ENCODE peak calls at places on chromosomes 5 and 9, in ten cellular contexts. F, N, S, G, Y, Z, P, L, O and X are unnamed samples. For H3K27me3, the result is how much of the 10 kb centered on the place peaks cover.

GRCh38 chr5:177483994-177484901 is 10.8 kb upstream of the DBN1 start:
- DNase-seq in F (peak), N (no peak), S (no peak), G (no peak), Y (no peak), Z (no peak), P (no peak), L (no peak), O (no peak), X (no peak)

GRCh38 chr5:164898705-164899104 is 1393.3 kb downstream of the MAT2B start:
- DNase-seq in F (no peak), N (no peak), S (no peak), G (no peak), Y (no peak), Z (no peak), P (no peak), L (no peak), O (no peak), X (no peak)

GRCh38 chr5:33793836-33794549 is 97.8 kb downstream of the ADAMTS12 start:
- DNase-seq in F (no peak), N (no peak), S (no peak), G (no peak), Y (no peak), Z (no peak), P (no peak), L (peak), O (no peak), X (no peak)

GRCh38 chr9:3751125-3751758 is 225.4 kb upstream of the RFX3 start:
- DNase-seq in F (no peak), N (no peak), S (peak), G (no peak), Y (no peak), Z (no peak), P (no peak), L (peak), O (no peak), X (no peak)

GRCh38 chr9:34370970-34371880 is 5.5 kb downstream of the MYORG start:
- DNase-seq in F (no peak), N (no peak), S (no peak), G (no peak), Y (no peak), Z (no peak), P (peak), L (no peak), O (no peak), X (no peak)

GRCh38 chr5:2557435-2557834 is 194.0 kb downstream of the IRX2 start:
- DNase-seq in F (no peak), N (no peak), S (no peak), G (no peak), Y (no peak), Z (no peak), P (no peak), L (no peak), O (no peak), X (no peak)

GRCh38 chr5:34699155-34700077 is 43.3 kb downstream of the RAI14 start:
- DNase-seq in F (no peak), N (peak), S (no peak), G (no peak), Y (no peak), Z (no peak), P (no peak), L (peak), O (peak), X (no peak)

GRCh38 chr5:93782978-93783377 is 41.6 kb upstream of the POU5F2 start:
- DNase-seq in F (no peak), N (no peak), S (no peak), G (no peak), Y (no peak), Z (no peak), P (no peak), L (no peak), O (no peak), X (no peak)

GRCh38 chr9:77751341-77752091 is 103.4 kb upstream of the GNA14 start:
- DNase-seq in F (peak), N (no peak), S (peak), G (no peak), Y (peak), Z (no peak), P (no peak), L (peak), O (peak), X (no peak)

GRCh38 chr9:128825923-128826702 is 3.5 kb downstream of the SPOUT1 start:
- DNase-seq in F (no peak), N (no peak), S (no peak), G (no peak), Y (no peak), Z (no peak), P (no peak), L (peak), O (no peak), X (no peak)

GRCh38 chr5:167816354-167816753 is 475.1 kb upstream of the WWC1 start:
- DNase-seq in F (no peak), N (no peak), S (no peak), G (no peak), Y (no peak), Z (no peak), P (no peak), L (no peak), O (no peak), X (no peak)

GRCh38 chr9:126599047-126599650 is 14.6 kb upstream of the LMX1B start:
- DNase-seq in F (no peak), N (no peak), S (no peak), G (no peak), Y (no peak), Z (no peak), P (no peak), L (peak), O (no peak), X (no peak)

GRCh38 chr5:177399903-177400868 is at the start of gene PFN3:
- DNase-seq in F (no peak), N (peak), S (no peak), G (no peak), Y (no peak), Z (no peak), P (no peak), L (peak), O (no peak), X (no peak)

GRCh38 chr5:55711531-55712022 is 547 bp downstream of the SLC38A9 start:
- DNase-seq in F (no peak), N (no peak), S (no peak), G (no peak), Y (no peak), Z (no peak), P (no peak), L (no peak), O (peak), X (no peak)

GRCh38 chr9:76313771-76314170 is 80.5 kb downstream of the RFK start:
- DNase-seq in F (no peak), N (peak), S (no peak), G (no peak), Y (no peak), Z (peak), P (no peak), L (no peak), O (no peak), X (no peak)

GRCh38 chr5:16619136-16619535 is 2.3 kb upstream of the RETREG1 start:
- DNase-seq in F (no peak), N (no peak), S (no peak), G (no peak), Y (no peak), Z (no peak), P (no peak), L (no peak), O (no peak), X (no peak)

GRCh38 chr5:126403871-126404270 is 19.3 kb upstream of the GRAMD2B start:
- DNase-seq in F (no peak), N (no peak), S (no peak), G (no peak), Y (no peak), Z (no peak), P (no peak), L (no peak), O (no peak), X (no peak)

GRCh38 chr5:58961631-58962280 is 378.9 kb downstream of the RAB3C start:
- DNase-seq in F (no peak), N (no peak), S (no peak), G (no peak), Y (no peak), Z (no peak), P (peak), L (no peak), O (no peak), X (no peak)

GRCh38 chr5:142506756-142507155 is 179.1 kb downstream of the FGF1 start:
- DNase-seq in F (no peak), N (no peak), S (no peak), G (no peak), Y (no peak), Z (peak), P (no peak), L (no peak), O (no peak), X (no peak)

GRCh38 chr5:58019614-58020013 is 440.3 kb downstream of the PLK2 start:
- DNase-seq in F (peak), N (peak), S (no peak), G (peak), Y (no peak), Z (peak), P (no peak), L (no peak), O (no peak), X (no peak)

GRCh38 chr9:110950041-110950645 is 88.1 kb downstream of the LPAR1 start:
- DNase-seq in F (no peak), N (no peak), S (no peak), G (no peak), Y (no peak), Z (no peak), P (no peak), L (no peak), O (no peak), X (no peak)

GRCh38 chr5:77958642-77959315 is 182.6 kb upstream of the TBCA start:
- DNase-seq in F (no peak), N (no peak), S (no peak), G (no peak), Y (no peak), Z (no peak), P (no peak), L (peak), O (no peak), X (no peak)

GRCh38 chr9:123157216-123157615 is 111.2 kb downstream of the STRBP start:
- DNase-seq in F (no peak), N (no peak), S (no peak), G (no peak), Y (no peak), Z (no peak), P (no peak), L (no peak), O (no peak), X (no peak)

DNA sequence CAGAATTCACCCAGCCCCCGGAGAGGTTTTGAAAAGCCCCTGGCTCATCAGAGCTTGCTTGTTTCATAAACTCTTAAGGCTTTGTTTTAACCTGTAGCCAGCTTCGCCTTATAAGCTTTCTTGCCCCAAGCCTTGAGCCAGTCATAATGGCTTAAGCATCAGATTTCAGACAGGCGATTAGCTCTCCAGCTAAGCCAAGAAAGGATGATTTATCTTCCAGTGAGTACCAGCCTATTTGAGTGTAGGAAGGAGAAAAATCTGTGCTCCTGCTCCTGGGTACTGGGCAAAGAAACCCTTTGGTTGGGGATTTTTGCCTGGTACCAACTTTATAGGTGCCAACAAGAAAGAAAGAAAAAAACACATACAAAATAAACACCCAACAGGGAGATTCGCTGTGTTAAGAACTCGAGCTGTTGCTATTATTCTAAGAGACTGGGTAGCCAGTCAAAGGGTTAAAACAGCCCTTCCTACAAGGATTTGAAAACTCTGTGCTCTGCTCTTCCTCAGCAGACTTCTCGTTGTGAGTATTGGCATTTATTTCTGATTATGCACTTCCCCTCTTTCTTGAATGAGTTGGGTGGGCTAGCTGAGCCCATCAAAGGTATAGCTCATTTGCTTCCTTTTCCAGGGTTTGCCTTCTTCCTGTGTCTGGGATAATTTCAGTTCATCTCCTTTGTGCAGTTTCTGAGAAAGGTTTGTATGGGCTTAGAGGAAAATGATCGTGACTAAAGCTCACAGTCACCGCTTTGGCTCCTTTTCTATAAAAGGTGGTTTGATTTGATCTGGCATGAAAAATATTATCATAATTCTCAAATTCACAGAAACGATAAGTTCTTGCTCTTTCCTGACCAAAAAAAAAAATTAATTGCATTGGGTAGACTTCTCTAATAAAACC is 157.2 kb upstream of the DMRT1 start:
- DNase-seq in F (peak), N (no peak), S (peak), G (no peak), Y (no peak), Z (no peak), P (no peak), L (peak), O (no peak), X (no peak)
- H3K4me3 ChIP-seq in F (peak), N (peak), S (peak), G (peak), Y (no peak), Z (peak), P (no peak), L (peak), O (no peak), X (no peak)

GRCh38 chr5:161378701-161379100 is 167.8 kb downstream of the GABRB2 start:
- DNase-seq in F (no peak), N (no peak), S (no peak), G (no peak), Y (no peak), Z (no peak), P (no peak), L (no peak), O (no peak), X (no peak)
- H3K27me3 ChIP-seq in F (under half), N (under half), S (under half), G (under half), Y (under half), Z (under half), P (under half), L (under half), O (under half), X (under half)

GRCh38 chr5:150067405-150067960 is 18.9 kb downstream of the CSF1R start:
- DNase-seq in F (no peak), N (no peak), S (no peak), G (no peak), Y (no peak), Z (no peak), P (no peak), L (no peak), O (no peak), X (no peak)
- H3K4me3 ChIP-seq in F (no peak), N (no peak), S (no peak), G (no peak), Y (no peak), Z (no peak), P (no peak), L (no peak), O (no peak), X (no peak)

DNA sequence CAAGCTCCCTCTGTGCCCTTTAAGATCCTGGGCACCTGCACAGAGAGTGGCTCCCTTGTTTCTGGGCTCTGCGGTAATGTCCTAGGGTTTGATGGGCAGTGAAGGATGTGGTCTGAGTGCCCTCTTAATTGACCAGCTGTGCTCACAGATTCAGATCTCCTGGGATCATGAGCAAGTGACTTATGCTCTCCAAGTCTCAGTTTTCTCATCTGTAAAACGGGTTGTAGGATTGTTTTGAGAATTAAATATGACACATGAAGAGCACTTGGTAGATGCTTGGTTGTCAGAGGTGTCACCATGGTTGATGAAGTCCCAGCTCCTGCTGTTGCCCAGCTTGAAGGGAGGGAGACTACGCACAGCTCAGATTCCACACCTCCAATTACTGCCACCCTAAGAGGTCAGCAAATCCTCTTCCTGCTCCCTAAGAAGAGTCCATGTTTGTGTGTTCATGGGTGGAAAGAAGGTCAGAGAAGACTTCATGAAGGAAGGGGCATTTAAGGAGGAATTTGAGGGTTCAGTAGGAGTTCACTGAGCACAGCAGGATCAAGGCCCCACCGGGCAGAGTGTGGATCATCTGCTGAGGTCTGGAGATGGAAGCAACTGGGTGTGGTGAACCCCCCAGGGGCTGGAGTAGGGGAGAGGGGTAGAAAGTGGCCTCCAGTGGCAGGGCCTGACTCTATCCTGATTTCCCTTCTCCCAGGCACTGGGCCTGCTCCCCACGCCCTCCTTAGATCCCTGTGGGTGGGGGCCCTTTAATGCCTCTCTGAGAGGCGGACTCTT is 1.4 kb upstream of the PSD2 start:
- DNase-seq in F (no peak), N (no peak), S (no peak), G (no peak), Y (no peak), Z (no peak), P (no peak), L (no peak), O (no peak), X (no peak)
- H3K27me3 ChIP-seq in F (under half), N (half or more), S (under half), G (under half), Y (under half), Z (under half), P (under half), L (half or more), O (under half), X (under half)

GRCh38 chr9:92728831-92729734 is 35.5 kb downstream of the BICD2 start:
- DNase-seq in F (no peak), N (peak), S (no peak), G (no peak), Y (no peak), Z (peak), P (peak), L (peak), O (peak), X (no peak)
- H3K4me3 ChIP-seq in F (no peak), N (no peak), S (no peak), G (no peak), Y (no peak), Z (no peak), P (peak), L (no peak), O (no peak), X (no peak)

GRCh38 chr5:171321447-171321846 is 12.4 kb downstream of the TLX3 start:
- DNase-seq in F (no peak), N (no peak), S (no peak), G (no peak), Y (no peak), Z (no peak), P (no peak), L (peak), O (no peak), X (no peak)

GRCh38 chr5:171323806-171324632 is 15.0 kb downstream of the TLX3 start:
- DNase-seq in F (no peak), N (no peak), S (no peak), G (no peak), Y (no peak), Z (no peak), P (no peak), L (peak), O (no peak), X (no peak)

GRCh38 chr5:171318026-171318425 is 9.0 kb downstream of the TLX3 start:
- DNase-seq in F (no peak), N (no peak), S (no peak), G (no peak), Y (no peak), Z (no peak), P (no peak), L (peak), O (no peak), X (no peak)

GRCh38 chr5:171323007-171323406 is 14.0 kb downstream of the TLX3 start:
- DNase-seq in F (no peak), N (no peak), S (no peak), G (no peak), Y (no peak), Z (no peak), P (no peak), L (no peak), O (no peak), X (no peak)

DNA sequence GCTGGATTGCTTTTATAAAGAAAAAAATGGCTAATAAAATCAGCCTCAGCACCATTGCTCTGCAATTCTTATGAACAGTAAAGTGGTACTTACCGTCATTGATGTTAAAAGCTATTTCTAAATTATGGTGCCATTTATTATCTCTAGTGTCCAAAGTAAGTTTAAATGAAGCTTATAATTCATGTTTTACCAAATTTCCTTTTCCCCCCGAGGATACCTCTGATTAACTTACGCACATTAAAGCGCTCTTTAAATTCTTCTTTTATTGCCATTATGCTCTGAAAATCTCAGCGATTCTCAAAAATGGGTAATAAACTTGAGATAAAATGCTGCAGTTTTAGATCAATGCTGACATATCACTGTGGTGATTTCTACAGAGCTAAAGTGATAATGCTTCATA is 13.5 kb downstream of the TLX3 start:
- DNase-seq in F (no peak), N (no peak), S (no peak), G (no peak), Y (no peak), Z (no peak), P (no peak), L (no peak), O (no peak), X (no peak)
- H3K27me3 ChIP-seq in F (under half), N (half or more), S (under half), G (under half), Y (half or more), Z (under half), P (under half), L (half or more), O (under half), X (under half)